ENCODE peak calls at places on chromosomes 13 and 19, in nine cellular contexts. S, E, R, Z, T, Y, A, C and O are unnamed samples.

GRCh38 chr19:50518091-50519005 is 4.6 kb upstream of the ASPDH start:
- DNase-seq in S (no peak), E (peak), R (no peak), Z (no peak), T (no peak), Y (peak), A (no peak), C (no peak), O (no peak)

GRCh38 chr19:47673426-47673825 is 39.8 kb upstream of the EHD2 start:
- DNase-seq in S (no peak), E (no peak), R (no peak), Z (no peak), T (no peak), Y (no peak), A (no peak), C (no peak), O (no peak)

GRCh38 chr19:29671393-29672076 is 6.3 kb downstream of the PLEKHF1 start:
- DNase-seq in S (peak), E (peak), R (peak), Z (no peak), T (peak), Y (peak), A (no peak), C (peak), O (peak)

GRCh38 chr13:29418026-29418425 is 177.5 kb downstream of the SLC7A1 start:
- DNase-seq in S (no peak), E (no peak), R (no peak), Z (no peak), T (no peak), Y (no peak), A (no peak), C (no peak), O (no peak)

GRCh38 chr19:33394006-33394722 is 20.7 kb downstream of the CEBPG start:
- DNase-seq in S (peak), E (peak), R (no peak), Z (no peak), T (peak), Y (no peak), A (no peak), C (no peak), O (no peak)

GRCh38 chr19:41309225-41310030 is 544 bp upstream of the CCDC97 start:
- DNase-seq in S (peak), E (no peak), R (no peak), Z (no peak), T (no peak), Y (no peak), A (no peak), C (peak), O (no peak)

GRCh38 chr13:48748681-48749080 is 95.0 kb downstream of the CYSLTR2 start:
- DNase-seq in S (no peak), E (no peak), R (no peak), Z (no peak), T (no peak), Y (no peak), A (no peak), C (no peak), O (no peak)

GRCh38 chr19:2461751-2462634 is 5.2 kb upstream of the LMNB2 start:
- DNase-seq in S (no peak), E (peak), R (no peak), Z (no peak), T (no peak), Y (peak), A (no peak), C (peak), O (peak)

GRCh38 chr19:290539-291521 is at the start of gene PLPP2:
- DNase-seq in S (no peak), E (peak), R (peak), Z (no peak), T (no peak), Y (peak), A (no peak), C (peak), O (no peak)

GRCh38 chr13:112972867-112973576 is 4.0 kb downstream of the MCF2L start:
- DNase-seq in S (no peak), E (no peak), R (no peak), Z (peak), T (no peak), Y (no peak), A (no peak), C (no peak), O (no peak)

GRCh38 chr13:62280590-62280989 is 864.9 kb upstream of the PCDH20 start:
- DNase-seq in S (no peak), E (no peak), R (no peak), Z (no peak), T (no peak), Y (no peak), A (no peak), C (no peak), O (no peak)

GRCh38 chr13:75621147-75621546 is 15.0 kb upstream of the LMO7 start:
- DNase-seq in S (no peak), E (no peak), R (no peak), Z (no peak), T (peak), Y (no peak), A (no peak), C (no peak), O (no peak)

GRCh38 chr19:1016647-1017114 is 4.2 kb downstream of the TMEM259 start:
- DNase-seq in S (peak), E (no peak), R (no peak), Z (no peak), T (peak), Y (peak), A (no peak), C (no peak), O (no peak)

GRCh38 chr13:30829145-30829544 is 76.9 kb upstream of the MEDAG start:
- DNase-seq in S (peak), E (no peak), R (no peak), Z (no peak), T (peak), Y (peak), A (no peak), C (peak), O (no peak)

GRCh38 chr19:37594982-37595382 is 306 bp downstream of the ZNF540 start:
- DNase-seq in S (no peak), E (peak), R (peak), Z (peak), T (peak), Y (no peak), A (peak), C (peak), O (no peak)

GRCh38 chr19:8251025-8251472 is 41.9 kb downstream of the CERS4 start:
- DNase-seq in S (no peak), E (peak), R (peak), Z (peak), T (no peak), Y (no peak), A (peak), C (peak), O (no peak)

GRCh38 chr13:22735381-22735995 is 445.3 kb upstream of the SGCG start:
- DNase-seq in S (no peak), E (no peak), R (no peak), Z (no peak), T (no peak), Y (peak), A (no peak), C (no peak), O (no peak)

GRCh38 chr13:108077284-108077683 is 138.1 kb downstream of the LIG4 start:
- DNase-seq in S (no peak), E (no peak), R (no peak), Z (no peak), T (no peak), Y (no peak), A (no peak), C (no peak), O (no peak)

GRCh38 chr13:75792526-75793187 is 156.5 kb downstream of the LMO7 start:
- DNase-seq in S (no peak), E (peak), R (no peak), Z (no peak), T (no peak), Y (peak), A (no peak), C (peak), O (no peak)

GRCh38 chr13:66329988-66330429 is 900.1 kb downstream of the PCDH9 start:
- DNase-seq in S (no peak), E (no peak), R (no peak), Z (no peak), T (peak), Y (no peak), A (no peak), C (no peak), O (no peak)

GRCh38 chr13:51453959-51454703 is 1.3 kb upstream of the INTS6 start:
- DNase-seq in S (peak), E (peak), R (peak), Z (peak), T (no peak), Y (peak), A (no peak), C (no peak), O (peak)

GRCh38 chr19:45211751-45212381 is 33.3 kb downstream of the BLOC1S3 start:
- DNase-seq in S (no peak), E (peak), R (peak), Z (peak), T (no peak), Y (no peak), A (peak), C (peak), O (no peak)

GRCh38 chr19:11138659-11139526 is 16.7 kb downstream of the SPC24 start:
- DNase-seq in S (peak), E (no peak), R (peak), Z (peak), T (peak), Y (peak), A (no peak), C (peak), O (no peak)

GRCh38 chr19:49746206-49746958 is 16.7 kb downstream of the TSKS start:
- DNase-seq in S (no peak), E (peak), R (peak), Z (peak), T (no peak), Y (peak), A (no peak), C (no peak), O (peak)

GRCh38 chr13:42750858-42751257 is 30.5 kb upstream of the FAM216B start:
- DNase-seq in S (no peak), E (no peak), R (no peak), Z (no peak), T (no peak), Y (no peak), A (no peak), C (no peak), O (no peak)

GRCh38 chr13:40375522-40376171 is 290.8 kb downstream of the FOXO1 start:
- DNase-seq in S (no peak), E (no peak), R (no peak), Z (no peak), T (no peak), Y (no peak), A (no peak), C (no peak), O (no peak)

GRCh38 chr13:48731957-48732569 is 78.3 kb downstream of the CYSLTR2 start:
- DNase-seq in S (no peak), E (peak), R (no peak), Z (no peak), T (no peak), Y (peak), A (no peak), C (peak), O (peak)

GRCh38 chr13:91362908-91363307 is 15.4 kb downstream of the MIR17HG start:
- DNase-seq in S (no peak), E (no peak), R (no peak), Z (no peak), T (no peak), Y (no peak), A (no peak), C (no peak), O (no peak)

GRCh38 chr13:48108106-48108505 is 13.2 kb upstream of the MED4 start:
- DNase-seq in S (no peak), E (no peak), R (no peak), Z (no peak), T (no peak), Y (no peak), A (no peak), C (no peak), O (no peak)

GRCh38 chr13:43134896-43135295 is 111.5 kb downstream of the DNAJC15 start:
- DNase-seq in S (no peak), E (no peak), R (no peak), Z (no peak), T (no peak), Y (no peak), A (no peak), C (no peak), O (no peak)

DNA sequence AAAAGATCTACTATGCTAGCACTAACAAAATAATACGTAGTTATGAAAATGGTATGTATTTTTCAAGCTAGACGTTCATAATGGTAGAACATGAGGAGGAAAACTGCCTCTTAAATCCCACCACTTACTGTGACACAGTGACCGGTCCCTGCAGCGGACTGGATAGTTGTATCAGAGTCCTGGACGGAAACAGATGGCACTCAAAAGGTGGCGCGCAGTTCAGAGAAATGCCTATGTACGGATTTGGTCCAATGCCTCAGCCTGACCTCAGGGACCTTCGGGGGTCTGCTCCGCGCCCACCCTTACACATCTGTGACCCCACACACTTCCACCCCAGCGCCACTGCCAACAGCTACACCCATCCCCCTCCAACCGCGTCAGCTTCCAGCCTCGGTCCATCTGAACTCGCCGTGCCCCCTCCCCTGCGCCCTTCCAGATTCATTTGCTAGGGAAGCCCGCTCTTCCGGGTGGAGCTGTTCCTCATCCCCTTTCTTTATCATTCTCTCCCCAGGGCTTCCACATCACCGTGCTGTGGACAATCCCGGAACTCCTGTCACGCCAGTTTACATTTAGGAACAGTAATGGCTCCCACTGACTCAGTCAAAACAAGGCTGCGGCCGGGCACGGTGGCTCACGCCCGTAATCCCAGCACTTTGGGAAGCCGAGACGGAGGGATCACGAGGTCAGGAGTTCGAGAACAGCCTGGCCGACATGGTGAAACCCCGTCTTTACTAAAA is 794 bp upstream of the LENG8 start:
- DNase-seq in S (peak), E (no peak), R (peak), Z (peak), T (peak), Y (peak), A (no peak), C (peak), O (peak)
- TF ChIP-seq CTCF in S (no peak), E (no peak), R (no peak), Z (no peak), T (no peak), Y (no peak), A (no peak), C (no peak), O (no peak)

GRCh38 chr19:36115453-36116343 is at the start of gene TBCB:
- DNase-seq in S (no peak), E (peak), R (no peak), Z (peak), T (peak), Y (peak), A (no peak), C (no peak), O (no peak)

GRCh38 chr19:36112678-36113077 is 1.7 kb downstream of the OVOL3 start:
- DNase-seq in S (no peak), E (no peak), R (no peak), Z (no peak), T (no peak), Y (no peak), A (no peak), C (no peak), O (no peak)

GRCh38 chr19:36114763-36115452 is at the start of gene POLR2I:
- DNase-seq in S (peak), E (peak), R (peak), Z (peak), T (peak), Y (peak), A (peak), C (peak), O (peak)

GRCh38 chr19:36113425-36113824 is 1.2 kb downstream of the POLR2I start:
- DNase-seq in S (no peak), E (no peak), R (no peak), Z (no peak), T (no peak), Y (no peak), A (no peak), C (no peak), O (no peak)

GRCh38 chr19:36113895-36114762 is 546 bp downstream of the POLR2I start:
- DNase-seq in S (peak), E (no peak), R (peak), Z (peak), T (peak), Y (peak), A (no peak), C (no peak), O (no peak)
- TF ChIP-seq CTCF in S (peak), E (no peak), R (no peak), Z (no peak), T (peak), Y (no peak), A (peak), C (no peak), O (no peak)

GRCh38 chr13:45267215-45267614 is 66.4 kb upstream of the KCTD4 start:
- DNase-seq in S (no peak), E (no peak), R (no peak), Z (no peak), T (no peak), Y (no peak), A (no peak), C (no peak), O (no peak)

GRCh38 chr13:45269204-45269603 is 68.4 kb upstream of the KCTD4 start:
- DNase-seq in S (peak), E (no peak), R (no peak), Z (no peak), T (peak), Y (no peak), A (peak), C (no peak), O (no peak)
- TF ChIP-seq CTCF in S (no peak), E (no peak), R (no peak), Z (no peak), T (peak), Y (no peak), A (peak), C (no peak), O (no peak)

GRCh38 chr13:109199280-109199679 is 569.9 kb downstream of the MYO16 start:
- DNase-seq in S (no peak), E (no peak), R (no peak), Z (no peak), T (no peak), Y (no peak), A (no peak), C (no peak), O (no peak)

GRCh38 chr13:109192306-109192705 is 562.9 kb downstream of the MYO16 start:
- DNase-seq in S (no peak), E (no peak), R (no peak), Z (no peak), T (no peak), Y (no peak), A (no peak), C (no peak), O (no peak)

GRCh38 chr13:109200556-109200955 is 571.1 kb downstream of the MYO16 start:
- DNase-seq in S (no peak), E (no peak), R (no peak), Z (no peak), T (no peak), Y (no peak), A (no peak), C (no peak), O (no peak)

GRCh38 chr13:109198585-109198984 is 569.2 kb downstream of the MYO16 start:
- DNase-seq in S (peak), E (no peak), R (peak), Z (no peak), T (no peak), Y (no peak), A (no peak), C (no peak), O (no peak)

DNA sequence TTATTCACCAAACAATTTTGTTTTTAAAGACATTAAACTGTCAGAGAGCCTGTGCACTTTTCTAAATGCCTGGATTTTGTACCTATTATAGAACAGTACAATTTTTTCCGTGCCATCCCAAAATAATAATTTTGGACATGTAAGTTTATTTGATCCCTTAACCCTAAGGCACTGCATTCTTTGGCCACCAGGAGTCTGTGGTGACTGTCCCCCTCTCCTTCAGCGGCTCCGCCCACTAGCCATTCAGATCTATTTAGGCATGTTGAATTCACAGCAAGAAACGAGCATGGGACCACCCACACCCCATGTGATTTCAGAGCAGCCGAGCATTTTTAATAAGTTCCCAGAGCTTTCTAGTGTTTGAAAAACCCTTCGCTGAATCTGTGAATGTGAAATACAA is 567.5 kb downstream of the MYO16 start:
- DNase-seq in S (no peak), E (no peak), R (no peak), Z (no peak), T (no peak), Y (no peak), A (no peak), C (no peak), O (no peak)
- TF ChIP-seq CTCF in S (no peak), E (no peak), R (peak), Z (no peak), T (peak), Y (no peak), A (peak), C (no peak), O (no peak)

GRCh38 chr13:50376895-50377575 is 361.8 kb downstream of the KCNRG start:
- DNase-seq in S (no peak), E (no peak), R (no peak), Z (no peak), T (no peak), Y (no peak), A (no peak), C (peak), O (no peak)
- TF ChIP-seq CTCF in S (peak), E (no peak), R (no peak), Z (peak), T (peak), Y (no peak), A (no peak), C (no peak), O (no peak)

DNA sequence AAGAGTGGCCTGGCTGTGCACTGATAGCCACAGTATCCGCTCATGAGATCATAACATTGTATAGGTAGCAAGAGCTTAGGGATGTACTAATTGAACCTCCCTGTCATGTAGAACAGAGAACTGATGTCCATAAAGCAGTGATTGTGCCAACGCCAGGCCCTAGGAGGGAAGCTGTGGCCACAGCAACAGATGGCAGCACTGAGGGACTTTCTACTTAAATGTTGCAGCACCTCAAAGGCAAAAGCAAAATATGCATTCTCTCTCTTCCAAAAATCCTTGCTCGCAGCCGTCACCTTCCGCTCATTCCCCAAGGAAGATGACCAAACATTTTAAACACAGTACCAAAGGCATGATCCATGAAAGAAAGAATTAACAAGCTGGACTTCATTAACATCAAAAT is 32.3 kb downstream of the COL4A1 start:
- DNase-seq in S (peak), E (no peak), R (no peak), Z (no peak), T (no peak), Y (peak), A (no peak), C (no peak), O (no peak)
- TF ChIP-seq CTCF in S (peak), E (no peak), R (no peak), Z (peak), T (peak), Y (no peak), A (peak), C (no peak), O (no peak)

GRCh38 chr19:58392945-58393724 is 2.3 kb upstream of the RNF225 start:
- DNase-seq in S (no peak), E (no peak), R (no peak), Z (no peak), T (no peak), Y (no peak), A (no peak), C (no peak), O (no peak)
- TF ChIP-seq CTCF in S (no peak), E (no peak), R (no peak), Z (no peak), T (no peak), Y (no peak), A (no peak), C (no peak), O (no peak)